ENCODE peak calls at places on chromosomes 11 and 22, in six cellular contexts. One of them, this sample, is unnamed.

GRCh38 chr11:102120437-102120935 is 10.2 kb downstream of the YAP1 start:
- DNase-seq in activated naive CD8-positive, alpha-beta T cell treated with anti-CD3 and anti-CD28 coated beads for 36 hours: no peak
- DNase-seq in NCI-H2081: no peak
- DNase-seq in stimulated activated CD4-positive, alpha-beta T cell treated with anti-CD3 and anti-CD28 coated beads, Interleukin-15, amount 100 ng/mL, for 24 hours: no peak
- DNase-seq in neural progenitor cell: no peak
- DNase-seq in heart left ventricle: no peak
- DNase-seq in this sample: no peak

GRCh38 chr22:50606126-50606525 is 5.5 kb downstream of the MAPK8IP2 start:
- DNase-seq in activated naive CD8-positive, alpha-beta T cell treated with anti-CD3 and anti-CD28 coated beads for 36 hours: no peak
- DNase-seq in NCI-H2081: no peak
- DNase-seq in stimulated activated CD4-positive, alpha-beta T cell treated with anti-CD3 and anti-CD28 coated beads, Interleukin-15, amount 100 ng/mL, for 24 hours: no peak
- DNase-seq in neural progenitor cell: no peak
- DNase-seq in heart left ventricle: no peak
- DNase-seq in this sample: no peak

GRCh38 chr11:2390091-2390870 is 10.3 kb upstream of the TSSC4 start:
- DNase-seq in activated naive CD8-positive, alpha-beta T cell treated with anti-CD3 and anti-CD28 coated beads for 36 hours: no peak
- DNase-seq in NCI-H2081: no peak
- DNase-seq in stimulated activated CD4-positive, alpha-beta T cell treated with anti-CD3 and anti-CD28 coated beads, Interleukin-15, amount 100 ng/mL, for 24 hours: no peak
- DNase-seq in neural progenitor cell: no peak
- DNase-seq in heart left ventricle: no peak
- DNase-seq in this sample: no peak

GRCh38 chr11:107849791-107850190 is 8.8 kb downstream of the SLC35F2 start:
- DNase-seq in activated naive CD8-positive, alpha-beta T cell treated with anti-CD3 and anti-CD28 coated beads for 36 hours: no peak
- DNase-seq in NCI-H2081: no peak
- DNase-seq in stimulated activated CD4-positive, alpha-beta T cell treated with anti-CD3 and anti-CD28 coated beads, Interleukin-15, amount 100 ng/mL, for 24 hours: no peak
- DNase-seq in neural progenitor cell: no peak
- DNase-seq in heart left ventricle: no peak
- DNase-seq in this sample: no peak

GRCh38 chr22:46175631-46176030 is 25.3 kb downstream of the PPARA start:
- DNase-seq in activated naive CD8-positive, alpha-beta T cell treated with anti-CD3 and anti-CD28 coated beads for 36 hours: no peak
- DNase-seq in NCI-H2081: no peak
- DNase-seq in stimulated activated CD4-positive, alpha-beta T cell treated with anti-CD3 and anti-CD28 coated beads, Interleukin-15, amount 100 ng/mL, for 24 hours: no peak
- DNase-seq in neural progenitor cell: no peak
- DNase-seq in heart left ventricle: no peak
- DNase-seq in this sample: no peak

GRCh38 chr11:86182976-86183584 is 61.5 kb upstream of the EED start:
- DNase-seq in activated naive CD8-positive, alpha-beta T cell treated with anti-CD3 and anti-CD28 coated beads for 36 hours: peak
- DNase-seq in NCI-H2081: no peak
- DNase-seq in stimulated activated CD4-positive, alpha-beta T cell treated with anti-CD3 and anti-CD28 coated beads, Interleukin-15, amount 100 ng/mL, for 24 hours: peak
- DNase-seq in neural progenitor cell: no peak
- DNase-seq in heart left ventricle: no peak
- DNase-seq in this sample: no peak

GRCh38 chr11:72012091-72012630 is 13.5 kb downstream of the IL18BP start:
- DNase-seq in activated naive CD8-positive, alpha-beta T cell treated with anti-CD3 and anti-CD28 coated beads for 36 hours: no peak
- DNase-seq in NCI-H2081: no peak
- DNase-seq in stimulated activated CD4-positive, alpha-beta T cell treated with anti-CD3 and anti-CD28 coated beads, Interleukin-15, amount 100 ng/mL, for 24 hours: no peak
- DNase-seq in neural progenitor cell: no peak
- DNase-seq in heart left ventricle: no peak
- DNase-seq in this sample: no peak

GRCh38 chr22:25673721-25674120 is 68.3 kb upstream of the MYO18B start:
- DNase-seq in activated naive CD8-positive, alpha-beta T cell treated with anti-CD3 and anti-CD28 coated beads for 36 hours: no peak
- DNase-seq in NCI-H2081: no peak
- DNase-seq in stimulated activated CD4-positive, alpha-beta T cell treated with anti-CD3 and anti-CD28 coated beads, Interleukin-15, amount 100 ng/mL, for 24 hours: no peak
- DNase-seq in neural progenitor cell: no peak
- DNase-seq in heart left ventricle: no peak
- DNase-seq in this sample: no peak

GRCh38 chr11:100980156-100980555 is 149.5 kb downstream of the PGR start:
- DNase-seq in activated naive CD8-positive, alpha-beta T cell treated with anti-CD3 and anti-CD28 coated beads for 36 hours: no peak
- DNase-seq in NCI-H2081: peak
- DNase-seq in stimulated activated CD4-positive, alpha-beta T cell treated with anti-CD3 and anti-CD28 coated beads, Interleukin-15, amount 100 ng/mL, for 24 hours: no peak
- DNase-seq in neural progenitor cell: peak
- DNase-seq in heart left ventricle: no peak
- DNase-seq in this sample: no peak

GRCh38 chr22:46457502-46458488 is 79.6 kb downstream of the CELSR1 start:
- DNase-seq in activated naive CD8-positive, alpha-beta T cell treated with anti-CD3 and anti-CD28 coated beads for 36 hours: no peak
- DNase-seq in NCI-H2081: no peak
- DNase-seq in stimulated activated CD4-positive, alpha-beta T cell treated with anti-CD3 and anti-CD28 coated beads, Interleukin-15, amount 100 ng/mL, for 24 hours: no peak
- DNase-seq in neural progenitor cell: peak
- DNase-seq in heart left ventricle: no peak
- DNase-seq in this sample: no peak

GRCh38 chr11:43558556-43559127 is 121.9 kb upstream of the HSD17B12 start:
- DNase-seq in activated naive CD8-positive, alpha-beta T cell treated with anti-CD3 and anti-CD28 coated beads for 36 hours: no peak
- DNase-seq in NCI-H2081: no peak
- DNase-seq in stimulated activated CD4-positive, alpha-beta T cell treated with anti-CD3 and anti-CD28 coated beads, Interleukin-15, amount 100 ng/mL, for 24 hours: no peak
- DNase-seq in neural progenitor cell: no peak
- DNase-seq in heart left ventricle: no peak
- DNase-seq in this sample: no peak

GRCh38 chr11:6629892-6630631 is 10.8 kb upstream of the TPP1 start:
- DNase-seq in activated naive CD8-positive, alpha-beta T cell treated with anti-CD3 and anti-CD28 coated beads for 36 hours: no peak
- DNase-seq in NCI-H2081: no peak
- DNase-seq in stimulated activated CD4-positive, alpha-beta T cell treated with anti-CD3 and anti-CD28 coated beads, Interleukin-15, amount 100 ng/mL, for 24 hours: no peak
- DNase-seq in neural progenitor cell: peak
- DNase-seq in heart left ventricle: no peak
- DNase-seq in this sample: no peak

GRCh38 chr11:75562048-75562835 is at the start of gene SERPINH1:
- DNase-seq in activated naive CD8-positive, alpha-beta T cell treated with anti-CD3 and anti-CD28 coated beads for 36 hours: peak
- DNase-seq in NCI-H2081: no peak
- DNase-seq in stimulated activated CD4-positive, alpha-beta T cell treated with anti-CD3 and anti-CD28 coated beads, Interleukin-15, amount 100 ng/mL, for 24 hours: peak
- DNase-seq in neural progenitor cell: peak
- DNase-seq in heart left ventricle: peak
- DNase-seq in this sample: peak

GRCh38 chr11:3659595-3660515 is 11.3 kb downstream of the CHRNA10 start:
- DNase-seq in activated naive CD8-positive, alpha-beta T cell treated with anti-CD3 and anti-CD28 coated beads for 36 hours: no peak
- DNase-seq in NCI-H2081: no peak
- DNase-seq in stimulated activated CD4-positive, alpha-beta T cell treated with anti-CD3 and anti-CD28 coated beads, Interleukin-15, amount 100 ng/mL, for 24 hours: no peak
- DNase-seq in neural progenitor cell: no peak
- DNase-seq in heart left ventricle: no peak
- DNase-seq in this sample: no peak

GRCh38 chr11:128283445-128283844 is 303.9 kb downstream of the ETS1 start:
- DNase-seq in activated naive CD8-positive, alpha-beta T cell treated with anti-CD3 and anti-CD28 coated beads for 36 hours: no peak
- DNase-seq in NCI-H2081: no peak
- DNase-seq in stimulated activated CD4-positive, alpha-beta T cell treated with anti-CD3 and anti-CD28 coated beads, Interleukin-15, amount 100 ng/mL, for 24 hours: no peak
- DNase-seq in neural progenitor cell: no peak
- DNase-seq in heart left ventricle: no peak
- DNase-seq in this sample: no peak

GRCh38 chr11:88421530-88421929 is 84.0 kb upstream of the CTSC start:
- DNase-seq in activated naive CD8-positive, alpha-beta T cell treated with anti-CD3 and anti-CD28 coated beads for 36 hours: peak
- DNase-seq in NCI-H2081: no peak
- DNase-seq in stimulated activated CD4-positive, alpha-beta T cell treated with anti-CD3 and anti-CD28 coated beads, Interleukin-15, amount 100 ng/mL, for 24 hours: peak
- DNase-seq in neural progenitor cell: peak
- DNase-seq in heart left ventricle: peak
- DNase-seq in this sample: no peak

GRCh38 chr11:123330948-123331347 is 99.1 kb upstream of the GRAMD1B start:
- DNase-seq in activated naive CD8-positive, alpha-beta T cell treated with anti-CD3 and anti-CD28 coated beads for 36 hours: no peak
- DNase-seq in NCI-H2081: no peak
- DNase-seq in stimulated activated CD4-positive, alpha-beta T cell treated with anti-CD3 and anti-CD28 coated beads, Interleukin-15, amount 100 ng/mL, for 24 hours: no peak
- DNase-seq in neural progenitor cell: no peak
- DNase-seq in heart left ventricle: no peak
- DNase-seq in this sample: no peak

GRCh38 chr22:35888181-35888870 is 140.3 kb downstream of the RBFOX2 start:
- DNase-seq in activated naive CD8-positive, alpha-beta T cell treated with anti-CD3 and anti-CD28 coated beads for 36 hours: no peak
- DNase-seq in NCI-H2081: no peak
- DNase-seq in stimulated activated CD4-positive, alpha-beta T cell treated with anti-CD3 and anti-CD28 coated beads, Interleukin-15, amount 100 ng/mL, for 24 hours: no peak
- DNase-seq in neural progenitor cell: no peak
- DNase-seq in heart left ventricle: no peak
- DNase-seq in this sample: no peak

GRCh38 chr11:71218789-71219499 is 33.4 kb downstream of the SHANK2 start:
- DNase-seq in activated naive CD8-positive, alpha-beta T cell treated with anti-CD3 and anti-CD28 coated beads for 36 hours: no peak
- DNase-seq in NCI-H2081: no peak
- DNase-seq in stimulated activated CD4-positive, alpha-beta T cell treated with anti-CD3 and anti-CD28 coated beads, Interleukin-15, amount 100 ng/mL, for 24 hours: no peak
- DNase-seq in neural progenitor cell: no peak
- DNase-seq in heart left ventricle: no peak
- DNase-seq in this sample: no peak

GRCh38 chr11:123719452-123719851 is 22.0 kb downstream of the ZNF202 start:
- DNase-seq in activated naive CD8-positive, alpha-beta T cell treated with anti-CD3 and anti-CD28 coated beads for 36 hours: no peak
- DNase-seq in NCI-H2081: no peak
- DNase-seq in stimulated activated CD4-positive, alpha-beta T cell treated with anti-CD3 and anti-CD28 coated beads, Interleukin-15, amount 100 ng/mL, for 24 hours: no peak
- DNase-seq in neural progenitor cell: no peak
- DNase-seq in heart left ventricle: no peak
- DNase-seq in this sample: no peak

GRCh38 chr11:1307998-1308744 is 1.3 kb downstream of the TOLLIP start:
- DNase-seq in activated naive CD8-positive, alpha-beta T cell treated with anti-CD3 and anti-CD28 coated beads for 36 hours: no peak
- DNase-seq in NCI-H2081: no peak
- DNase-seq in stimulated activated CD4-positive, alpha-beta T cell treated with anti-CD3 and anti-CD28 coated beads, Interleukin-15, amount 100 ng/mL, for 24 hours: no peak
- DNase-seq in neural progenitor cell: no peak
- DNase-seq in heart left ventricle: no peak
- DNase-seq in this sample: no peak

GRCh38 chr11:120013325-120014250 is 124.3 kb downstream of the TRIM29 start:
- DNase-seq in activated naive CD8-positive, alpha-beta T cell treated with anti-CD3 and anti-CD28 coated beads for 36 hours: no peak
- DNase-seq in NCI-H2081: peak
- DNase-seq in stimulated activated CD4-positive, alpha-beta T cell treated with anti-CD3 and anti-CD28 coated beads, Interleukin-15, amount 100 ng/mL, for 24 hours: peak
- DNase-seq in neural progenitor cell: peak
- DNase-seq in heart left ventricle: peak
- DNase-seq in this sample: no peak

GRCh38 chr11:125390949-125391348 is 105.1 kb downstream of the FEZ1 start:
- DNase-seq in activated naive CD8-positive, alpha-beta T cell treated with anti-CD3 and anti-CD28 coated beads for 36 hours: no peak
- DNase-seq in NCI-H2081: no peak
- DNase-seq in stimulated activated CD4-positive, alpha-beta T cell treated with anti-CD3 and anti-CD28 coated beads, Interleukin-15, amount 100 ng/mL, for 24 hours: no peak
- DNase-seq in neural progenitor cell: peak
- DNase-seq in heart left ventricle: no peak
- DNase-seq in this sample: no peak

GRCh38 chr11:18844753-18845367 is 53.3 kb upstream of the PTPN5 start:
- DNase-seq in activated naive CD8-positive, alpha-beta T cell treated with anti-CD3 and anti-CD28 coated beads for 36 hours: no peak
- DNase-seq in NCI-H2081: peak
- DNase-seq in stimulated activated CD4-positive, alpha-beta T cell treated with anti-CD3 and anti-CD28 coated beads, Interleukin-15, amount 100 ng/mL, for 24 hours: no peak
- DNase-seq in neural progenitor cell: peak
- DNase-seq in heart left ventricle: no peak
- DNase-seq in this sample: no peak

GRCh38 chr11:57312511-57313021 is 12.2 kb downstream of the TNKS1BP1 start:
- DNase-seq in activated naive CD8-positive, alpha-beta T cell treated with anti-CD3 and anti-CD28 coated beads for 36 hours: no peak
- DNase-seq in NCI-H2081: no peak
- DNase-seq in stimulated activated CD4-positive, alpha-beta T cell treated with anti-CD3 and anti-CD28 coated beads, Interleukin-15, amount 100 ng/mL, for 24 hours: no peak
- DNase-seq in neural progenitor cell: no peak
- DNase-seq in heart left ventricle: no peak
- DNase-seq in this sample: no peak

GRCh38 chr22:49961601-49962011 is 1.0 kb downstream of the PIM3 start:
- DNase-seq in activated naive CD8-positive, alpha-beta T cell treated with anti-CD3 and anti-CD28 coated beads for 36 hours: no peak
- DNase-seq in NCI-H2081: no peak
- DNase-seq in stimulated activated CD4-positive, alpha-beta T cell treated with anti-CD3 and anti-CD28 coated beads, Interleukin-15, amount 100 ng/mL, for 24 hours: no peak
- DNase-seq in neural progenitor cell: peak
- DNase-seq in heart left ventricle: no peak
- DNase-seq in this sample: no peak

GRCh38 chr11:110455718-110456117 is 26.0 kb downstream of the FDX1 start:
- DNase-seq in activated naive CD8-positive, alpha-beta T cell treated with anti-CD3 and anti-CD28 coated beads for 36 hours: no peak
- DNase-seq in NCI-H2081: no peak
- DNase-seq in stimulated activated CD4-positive, alpha-beta T cell treated with anti-CD3 and anti-CD28 coated beads, Interleukin-15, amount 100 ng/mL, for 24 hours: peak
- DNase-seq in neural progenitor cell: no peak
- DNase-seq in heart left ventricle: no peak
- DNase-seq in this sample: no peak

GRCh38 chr11:8822476-8822875 is 88.5 kb upstream of the AKIP1 start:
- DNase-seq in activated naive CD8-positive, alpha-beta T cell treated with anti-CD3 and anti-CD28 coated beads for 36 hours: no peak
- DNase-seq in NCI-H2081: no peak
- DNase-seq in stimulated activated CD4-positive, alpha-beta T cell treated with anti-CD3 and anti-CD28 coated beads, Interleukin-15, amount 100 ng/mL, for 24 hours: no peak
- DNase-seq in neural progenitor cell: peak
- DNase-seq in heart left ventricle: no peak
- DNase-seq in this sample: no peak

GRCh38 chr11:72591785-72592490 is 82.3 kb downstream of the PDE2A start:
- DNase-seq in activated naive CD8-positive, alpha-beta T cell treated with anti-CD3 and anti-CD28 coated beads for 36 hours: peak
- DNase-seq in NCI-H2081: peak
- DNase-seq in stimulated activated CD4-positive, alpha-beta T cell treated with anti-CD3 and anti-CD28 coated beads, Interleukin-15, amount 100 ng/mL, for 24 hours: peak
- DNase-seq in neural progenitor cell: no peak
- DNase-seq in heart left ventricle: no peak
- DNase-seq in this sample: peak

GRCh38 chr22:23137905-23138520 is 3.8 kb downstream of the RSPH14 start:
- DNase-seq in activated naive CD8-positive, alpha-beta T cell treated with anti-CD3 and anti-CD28 coated beads for 36 hours: peak
- DNase-seq in NCI-H2081: no peak
- DNase-seq in stimulated activated CD4-positive, alpha-beta T cell treated with anti-CD3 and anti-CD28 coated beads, Interleukin-15, amount 100 ng/mL, for 24 hours: peak
- DNase-seq in neural progenitor cell: no peak
- DNase-seq in heart left ventricle: no peak
- DNase-seq in this sample: no peak

GRCh38 chr22:19913337-19913936 is 28.1 kb upstream of the COMT start:
- DNase-seq in activated naive CD8-positive, alpha-beta T cell treated with anti-CD3 and anti-CD28 coated beads for 36 hours: no peak
- DNase-seq in NCI-H2081: no peak
- DNase-seq in stimulated activated CD4-positive, alpha-beta T cell treated with anti-CD3 and anti-CD28 coated beads, Interleukin-15, amount 100 ng/mL, for 24 hours: no peak
- DNase-seq in neural progenitor cell: no peak
- DNase-seq in heart left ventricle: no peak
- DNase-seq in this sample: no peak

GRCh38 chr11:104033561-104033960 is 2.9 kb upstream of the DDI1 start:
- DNase-seq in activated naive CD8-positive, alpha-beta T cell treated with anti-CD3 and anti-CD28 coated beads for 36 hours: no peak
- DNase-seq in NCI-H2081: no peak
- DNase-seq in stimulated activated CD4-positive, alpha-beta T cell treated with anti-CD3 and anti-CD28 coated beads, Interleukin-15, amount 100 ng/mL, for 24 hours: no peak
- DNase-seq in neural progenitor cell: no peak
- DNase-seq in heart left ventricle: no peak
- DNase-seq in this sample: no peak

GRCh38 chr11:32713496-32713895 is 81.0 kb downstream of the CCDC73 start:
- DNase-seq in activated naive CD8-positive, alpha-beta T cell treated with anti-CD3 and anti-CD28 coated beads for 36 hours: no peak
- DNase-seq in NCI-H2081: no peak
- DNase-seq in stimulated activated CD4-positive, alpha-beta T cell treated with anti-CD3 and anti-CD28 coated beads, Interleukin-15, amount 100 ng/mL, for 24 hours: no peak
- DNase-seq in neural progenitor cell: peak
- DNase-seq in heart left ventricle: no peak
- DNase-seq in this sample: no peak

GRCh38 chr22:50531546-50532352 is 1.9 kb upstream of the TYMP start:
- DNase-seq in activated naive CD8-positive, alpha-beta T cell treated with anti-CD3 and anti-CD28 coated beads for 36 hours: peak
- DNase-seq in NCI-H2081: peak
- DNase-seq in stimulated activated CD4-positive, alpha-beta T cell treated with anti-CD3 and anti-CD28 coated beads, Interleukin-15, amount 100 ng/mL, for 24 hours: peak
- DNase-seq in neural progenitor cell: peak
- DNase-seq in heart left ventricle: peak
- DNase-seq in this sample: peak

GRCh38 chr11:117686711-117687110 is 110.3 kb downstream of the DSCAML1 start:
- DNase-seq in activated naive CD8-positive, alpha-beta T cell treated with anti-CD3 and anti-CD28 coated beads for 36 hours: no peak
- DNase-seq in NCI-H2081: no peak
- DNase-seq in stimulated activated CD4-positive, alpha-beta T cell treated with anti-CD3 and anti-CD28 coated beads, Interleukin-15, amount 100 ng/mL, for 24 hours: no peak
- DNase-seq in neural progenitor cell: no peak
- DNase-seq in heart left ventricle: no peak
- DNase-seq in this sample: no peak

GRCh38 chr11:18012314-18012905 is 437 bp downstream of the SERGEF start:
- DNase-seq in activated naive CD8-positive, alpha-beta T cell treated with anti-CD3 and anti-CD28 coated beads for 36 hours: no peak
- DNase-seq in NCI-H2081: peak
- DNase-seq in stimulated activated CD4-positive, alpha-beta T cell treated with anti-CD3 and anti-CD28 coated beads, Interleukin-15, amount 100 ng/mL, for 24 hours: peak
- DNase-seq in neural progenitor cell: no peak
- DNase-seq in heart left ventricle: peak
- DNase-seq in this sample: peak

GRCh38 chr22:36493690-36494110 is 12.3 kb upstream of the TXN2 start:
- DNase-seq in activated naive CD8-positive, alpha-beta T cell treated with anti-CD3 and anti-CD28 coated beads for 36 hours: no peak
- DNase-seq in NCI-H2081: no peak
- DNase-seq in stimulated activated CD4-positive, alpha-beta T cell treated with anti-CD3 and anti-CD28 coated beads, Interleukin-15, amount 100 ng/mL, for 24 hours: no peak
- DNase-seq in neural progenitor cell: no peak
- DNase-seq in heart left ventricle: peak
- DNase-seq in this sample: no peak

GRCh38 chr11:44899959-44900358 is 50.7 kb downstream of the TP53I11 start:
- DNase-seq in activated naive CD8-positive, alpha-beta T cell treated with anti-CD3 and anti-CD28 coated beads for 36 hours: peak
- DNase-seq in NCI-H2081: no peak
- DNase-seq in stimulated activated CD4-positive, alpha-beta T cell treated with anti-CD3 and anti-CD28 coated beads, Interleukin-15, amount 100 ng/mL, for 24 hours: peak
- DNase-seq in neural progenitor cell: peak
- DNase-seq in heart left ventricle: peak
- DNase-seq in this sample: peak

GRCh38 chr11:64100345-64100744 is 64.6 kb downstream of the FLRT1 start:
- DNase-seq in activated naive CD8-positive, alpha-beta T cell treated with anti-CD3 and anti-CD28 coated beads for 36 hours: no peak
- DNase-seq in NCI-H2081: peak
- DNase-seq in stimulated activated CD4-positive, alpha-beta T cell treated with anti-CD3 and anti-CD28 coated beads, Interleukin-15, amount 100 ng/mL, for 24 hours: no peak
- DNase-seq in neural progenitor cell: no peak
- DNase-seq in heart left ventricle: no peak
- DNase-seq in this sample: no peak

This sample was measured in activated naive CD4-positive, alpha-beta T cell treated with anti-CD3 and anti-CD28 coated beads, Interleukin-2, amount 50 U/mL, for 16 hours.